ENCODE peak calls at places on chromosomes 11 and 22, in four cellular contexts. I, W, D and Z are unnamed samples.

GRCh38 chr11:34512810-34513673 is 552 bp downstream of the ELF5 start:
- DNase-seq in I (peak), D (peak), W (no peak), Z (peak)

GRCh38 chr11:69221086-69221485 is 65.4 kb downstream of the SMIM38 start:
- DNase-seq in I (no peak), W (no peak), D (no peak), Z (no peak)

GRCh38 chr11:57126766-57127400 is 54.9 kb upstream of the LRRC55 start:
- DNase-seq in W (no peak), I (no peak), D (no peak), Z (no peak)

GRCh38 chr11:31974737-31975136 is 116.1 kb upstream of the RCN1 start:
- DNase-seq in D (peak), I (no peak), W (peak), Z (no peak)

GRCh38 chr11:74030668-74031309 is 21.9 kb upstream of the UCP3 start:
- DNase-seq in W (no peak), I (no peak), D (no peak), Z (no peak)

GRCh38 chr11:17537261-17537660 is 7.0 kb downstream of the USH1C start:
- DNase-seq in I (no peak), W (no peak), D (no peak), Z (no peak)

GRCh38 chr22:46092646-46093410 is 57.5 kb upstream of the PPARA start:
- DNase-seq in D (no peak), I (no peak), W (no peak), Z (no peak)

GRCh38 chr11:133809525-133810178 is 35.7 kb downstream of the SPATA19 start:
- DNase-seq in W (no peak), D (no peak), I (no peak), Z (no peak)

GRCh38 chr11:35290876-35291275 is 128.5 kb downstream of the SLC1A2 start:
- DNase-seq in D (no peak), W (no peak), I (no peak), Z (no peak)

GRCh38 chr11:78985654-78986053 is 411.0 kb upstream of the NARS2 start:
- DNase-seq in W (no peak), D (no peak), I (no peak), Z (no peak)

GRCh38 chr22:49699476-49699875 is 128.2 kb downstream of the BRD1 start:
- DNase-seq in D (no peak), W (no peak), I (no peak), Z (no peak)

GRCh38 chr11:64321533-64321932 is 3.6 kb downstream of the PRDX5 start:
- DNase-seq in W (no peak), I (no peak), D (no peak), Z (no peak)

GRCh38 chr22:48736593-48737460 is 1090.8 kb downstream of the BRD1 start:
- DNase-seq in I (no peak), W (no peak), D (no peak), Z (no peak)

GRCh38 chr11:93936416-93936815 is 84.7 kb upstream of the HEPHL1 start:
- DNase-seq in I (no peak), D (no peak), W (no peak), Z (no peak)